ENCODE peak calls at places on chromosome 15, in ten cellular contexts. M, I, O, C, L, F, R, Q, S and B are unnamed samples.

GRCh38 chr15:32718822-32719716 is 1.3 kb downstream of the GREM1 start:
- DNase-seq in M (no peak), I (no peak), O (no peak), C (peak), L (no peak), F (peak), R (no peak), Q (no peak), S (no peak), B (no peak)

GRCh38 chr15:64930019-64930652 is 18.4 kb downstream of the ANKDD1A start:
- DNase-seq in M (no peak), I (no peak), O (no peak), C (no peak), L (no peak), F (no peak), R (no peak), Q (no peak), S (no peak), B (no peak)

GRCh38 chr15:91632981-91633380 is 220.5 kb upstream of the SLCO3A1 start:
- DNase-seq in M (no peak), I (no peak), O (no peak), C (no peak), L (no peak), F (no peak), R (no peak), Q (no peak), S (no peak), B (no peak)

GRCh38 chr15:89018235-89018634 is 70.0 kb upstream of the ABHD2 start:
- DNase-seq in M (no peak), I (peak), O (no peak), C (peak), L (no peak), F (no peak), R (peak), Q (no peak), S (no peak), B (peak)

GRCh38 chr15:67967871-67968423 is 86.2 kb upstream of the PIAS1 start:
- DNase-seq in M (peak), I (peak), O (peak), C (peak), L (peak), F (peak), R (peak), Q (no peak), S (no peak), B (peak)

GRCh38 chr15:94056314-94056713 is 175.0 kb upstream of the MCTP2 start:
- DNase-seq in M (no peak), I (peak), O (no peak), C (peak), L (no peak), F (peak), R (no peak), Q (no peak), S (no peak), B (no peak)

GRCh38 chr15:38226867-38227266 is 25.8 kb upstream of the SPRED1 start:
- DNase-seq in M (peak), I (peak), O (no peak), C (peak), L (no peak), F (peak), R (no peak), Q (no peak), S (no peak), B (no peak)

GRCh38 chr15:71701808-71702207 is 108.5 kb upstream of the NR2E3 start:
- DNase-seq in M (no peak), I (no peak), O (no peak), C (no peak), L (no peak), F (no peak), R (no peak), Q (no peak), S (no peak), B (no peak)

GRCh38 chr15:93048759-93049161 is 40.3 kb downstream of the RGMA start:
- DNase-seq in M (peak), I (peak), O (no peak), C (peak), L (no peak), F (no peak), R (no peak), Q (no peak), S (no peak), B (peak)

GRCh38 chr15:28086175-28086703 is 12.9 kb downstream of the OCA2 start:
- DNase-seq in M (peak), I (peak), O (no peak), C (peak), L (peak), F (peak), R (no peak), Q (no peak), S (no peak), B (no peak)

GRCh38 chr15:88337993-88338392 is 81.5 kb upstream of the NTRK3 start:
- DNase-seq in M (no peak), I (no peak), O (no peak), C (no peak), L (no peak), F (no peak), R (no peak), Q (no peak), S (no peak), B (no peak)

GRCh38 chr15:31247404-31247803 is 79.2 kb upstream of the KLF13 start:
- DNase-seq in M (no peak), I (no peak), O (no peak), C (no peak), L (no peak), F (no peak), R (no peak), Q (no peak), S (no peak), B (no peak)

GRCh38 chr15:31870336-31871158 is 159.8 kb upstream of the CHRNA7 start:
- DNase-seq in M (peak), I (peak), O (peak), C (peak), L (peak), F (peak), R (peak), Q (peak), S (peak), B (peak)